ENCODE peak calls at places on chromosomes 5 and 9, in ten cellular contexts. G, O, S, V, K, D, U, N, P and W are unnamed samples.

GRCh38 chr9:85425153-85425611 is 316.6 kb downstream of the AGTPBP1 start:
- DNase-seq in K (peak; percentile 64), D (peak; percentile 47), V (peak; percentile 27), N (peak; percentile 13), S (peak; percentile 51), U (no peak), P (peak; percentile 95), G (peak; percentile 84), O (peak; percentile 77), W (peak; percentile 51)

GRCh38 chr9:97046228-97046627 is 7.3 kb upstream of the CTSV start:
- DNase-seq in S (no peak), V (peak; percentile 99), O (no peak), D (no peak), P (peak; percentile 80), N (peak; percentile 96), U (peak; percentile 7), K (no peak), G (no peak), W (no peak)

GRCh38 chr9:93295456-93296076 is 111.6 kb downstream of the WNK2 start:
- DNase-seq in O (peak; percentile 25), N (no peak), K (no peak), P (no peak), U (no peak), G (no peak), S (peak; percentile 52), V (no peak), D (peak; percentile 87), W (no peak)

GRCh38 chr9:85344901-85345300 is 396.9 kb downstream of the AGTPBP1 start:
- DNase-seq in U (no peak), P (no peak), D (no peak), G (no peak), N (no peak), V (peak; percentile 53), O (no peak), S (no peak), K (no peak), W (no peak)

GRCh38 chr5:179266291-179267070 is 78.8 kb downstream of the ADAMTS2 start:
- DNase-seq in V (no peak), N (no peak), G (no peak), D (no peak), P (no peak), S (peak; percentile 89), K (no peak), O (peak; percentile 6), U (no peak), W (no peak)

GRCh38 chr5:101675510-101675909 is 620.6 kb downstream of the SLCO4C1 start:
- DNase-seq in S (no peak), V (no peak), G (no peak), D (no peak), N (no peak), U (no peak), P (no peak), K (no peak), O (peak; percentile 27), W (no peak)

GRCh38 chr5:173246135-173246495 is 11.1 kb upstream of the NKX2-5 start:
- DNase-seq in D (no peak), N (no peak), V (no peak), U (no peak), K (no peak), P (peak; percentile 32), O (no peak), G (no peak), S (peak; percentile 10), W (no peak)

GRCh38 chr5:128579111-128579510 is 41.1 kb upstream of the FBN2 start:
- DNase-seq in O (no peak), U (peak; percentile 78), P (no peak), K (no peak), S (peak; percentile 26), V (peak; percentile 67), D (no peak), N (peak; percentile 40), G (peak; percentile 25), W (no peak)

GRCh38 chr9:120715331-120715924 is 1.2 kb upstream of the MEGF9 start:
- DNase-seq in O (peak; percentile 53), N (no peak), P (peak; percentile 78), V (no peak), K (peak; percentile 42), S (peak; percentile 87), U (peak; percentile 77), G (peak; percentile 52), D (no peak), W (no peak)

GRCh38 chr5:157143127-157143959 is 678 bp upstream of the MED7 start:
- DNase-seq in N (no peak), D (no peak), K (no peak), U (peak; percentile 6), P (peak; percentile 18), G (no peak), V (no peak), S (peak; percentile 89), O (peak; percentile 64), W (peak; percentile 37)

GRCh38 chr9:129140397-129141065 is 29.3 kb downstream of the PTPA start:
- DNase-seq in G (peak; percentile 16), D (peak; percentile 42), K (no peak), U (peak; percentile 45), P (peak; percentile 50), V (peak; percentile 65), N (no peak), S (peak; percentile 90), O (peak; percentile 68), W (peak; percentile 22)
- H2AFZ ChIP-seq in G (no peak overlapping the region), D (no peak overlapping the region), K (peak overlapping the region; percentile 45), U (peak overlapping the region; percentile 53), P (no peak overlapping the region), V (no peak overlapping the region), N (no peak overlapping the region), S (no peak overlapping the region), O (no peak overlapping the region), W (peak overlapping the region; percentile 52)

GRCh38 chr5:35854248-35854647 is 2.4 kb upstream of the IL7R start:
- DNase-seq in N (no peak), O (no peak), V (no peak), U (no peak), D (no peak), G (no peak), S (no peak), K (no peak), P (no peak), W (no peak)

GRCh38 chr5:35853652-35854051 is 3.0 kb upstream of the IL7R start:
- DNase-seq in P (no peak), S (no peak), O (no peak), N (no peak), G (no peak), V (no peak), U (no peak), K (no peak), D (no peak), W (no peak)

GRCh38 chr5:35852084-35852734 is 4.5 kb upstream of the IL7R start:
- DNase-seq in O (peak; percentile 23), P (no peak), S (peak; percentile 49), N (no peak), G (no peak), D (peak; percentile 49), K (no peak), V (no peak), U (peak; percentile 43), W (peak; percentile 68)

GRCh38 chr5:35849850-35850249 is 6.8 kb upstream of the IL7R start:
- DNase-seq in U (no peak), K (no peak), S (no peak), O (no peak), V (no peak), D (no peak), N (no peak), G (no peak), P (no peak), W (no peak)

DNA sequence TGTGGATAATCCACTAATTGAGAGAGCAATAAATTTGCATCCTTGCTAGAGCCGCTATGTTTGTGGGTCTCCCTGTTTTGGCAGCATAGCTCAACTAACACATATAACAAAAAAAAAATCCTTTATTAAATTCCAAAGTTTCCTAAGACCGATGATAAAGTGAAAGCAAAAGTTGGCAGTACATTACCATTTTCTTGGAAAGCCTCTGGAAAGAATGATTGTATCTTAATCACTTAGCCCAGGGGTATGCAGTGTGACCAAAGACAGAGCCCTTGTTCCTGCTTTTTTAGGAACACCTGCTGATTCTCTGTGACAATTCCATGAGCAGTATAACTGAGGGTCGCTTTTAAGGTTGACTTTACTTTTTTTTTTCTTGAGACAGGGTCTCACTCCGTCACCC is 5.4 kb upstream of the IL7R start:
- DNase-seq in O (no peak), S (peak; percentile 43), U (peak; percentile 35), K (no peak), V (peak; percentile 30), N (no peak), P (no peak), D (no peak), G (peak; percentile 22), W (no peak)
- H2AFZ ChIP-seq in O (peak overlapping the region; percentile 72), S (peak overlapping the region; percentile 92), U (peak overlapping the region; percentile 67), K (no peak overlapping the region), V (peak overlapping the region; percentile 75), N (peak overlapping the region; percentile 78), P (peak overlapping the region; percentile 49), D (no peak overlapping the region), G (peak overlapping the region; percentile 65), W (no peak overlapping the region)

GRCh38 chr5:112691758-112692157 is 45.9 kb upstream of the APC start:
- DNase-seq in O (peak; percentile 16), G (peak; percentile 43), V (peak; percentile 6), K (no peak), P (peak; percentile 81), N (no peak), S (no peak), U (peak; percentile 43), D (peak; percentile 71), W (peak; percentile 70)
- H2AFZ ChIP-seq in O (no peak overlapping the region), G (no peak overlapping the region), V (no peak overlapping the region), K (no peak overlapping the region), P (no peak overlapping the region), N (no peak overlapping the region), S (no peak overlapping the region), U (no peak overlapping the region), D (no peak overlapping the region), W (peak overlapping the region; percentile 52)

GRCh38 chr9:105834404-105834803 is 140.1 kb downstream of the TMEM38B start:
- DNase-seq in G (no peak), P (peak; percentile 4), D (no peak), O (no peak), V (no peak), S (no peak), K (no peak), N (no peak), U (no peak), W (no peak)

GRCh38 chr9:105833271-105833975 is 139.1 kb downstream of the TMEM38B start:
- DNase-seq in G (no peak), O (no peak), V (peak; percentile 20), P (no peak), S (no peak), K (no peak), U (peak; percentile 42), N (no peak), D (no peak), W (no peak)

GRCh38 chr9:105835721-105836120 is 141.4 kb downstream of the TMEM38B start:
- DNase-seq in K (no peak), O (no peak), V (no peak), D (no peak), P (no peak), G (no peak), S (no peak), U (peak; percentile 5), N (no peak), W (no peak)

GRCh38 chr9:105841562-105841961 is 147.2 kb downstream of the TMEM38B start:
- DNase-seq in G (no peak), U (no peak), P (no peak), K (no peak), V (no peak), O (no peak), D (no peak), S (no peak), N (no peak), W (no peak)

DNA sequence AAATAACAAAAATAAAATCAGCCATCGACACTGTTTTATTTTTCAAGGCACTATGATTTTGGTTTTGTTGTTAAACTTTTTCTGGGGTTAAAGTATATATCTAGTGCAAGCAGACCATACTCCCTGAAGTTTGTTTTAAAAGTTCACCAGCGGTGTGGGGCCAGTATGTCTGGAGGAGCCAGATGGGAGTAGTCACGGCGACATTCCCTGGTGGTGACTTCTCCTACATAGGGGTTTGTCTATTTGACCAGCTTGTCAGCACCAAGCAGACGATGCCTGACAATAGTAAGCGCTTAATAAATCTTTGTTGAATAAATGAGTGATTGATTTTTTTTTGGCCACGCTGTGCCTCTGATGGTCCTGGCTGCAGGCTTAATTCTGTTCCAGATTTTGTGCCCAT is 142.9 kb downstream of the TMEM38B start:
- DNase-seq in S (no peak), V (no peak), P (no peak), U (no peak), K (no peak), G (no peak), D (no peak), N (no peak), O (no peak), W (no peak)
- H2AFZ ChIP-seq in S (no peak overlapping the region), V (no peak overlapping the region), P (no peak overlapping the region), U (no peak overlapping the region), K (peak overlapping the region; percentile 13), G (no peak overlapping the region), D (no peak overlapping the region), N (no peak overlapping the region), O (no peak overlapping the region), W (no peak overlapping the region)